ENCODE peak calls at places on chromosomes 3 and 15, in nine cellular contexts. One of them, this sample, is unnamed.

GRCh38 chr15:62549345-62549970 is 384.4 kb upstream of the C2CD4B start:
- DNase-seq in lung: no peak
- DNase-seq in CD8-positive, alpha-beta T cell: no peak
- DNase-seq in right lobe of liver: no peak
- DNase-seq in IMR-90: peak
- DNase-seq in RWPE1: peak
- DNase-seq in OCI-LY7: peak
- DNase-seq in HL-60: peak
- DNase-seq in ascending aorta: no peak
- DNase-seq in this sample: peak

GRCh38 chr3:171181907-171182690 is 155.6 kb upstream of the SLC2A2 start:
- DNase-seq in lung: no peak
- DNase-seq in CD8-positive, alpha-beta T cell: no peak
- DNase-seq in right lobe of liver: no peak
- DNase-seq in IMR-90: peak
- DNase-seq in RWPE1: peak
- DNase-seq in OCI-LY7: no peak
- DNase-seq in HL-60: no peak
- DNase-seq in ascending aorta: no peak
- DNase-seq in this sample: no peak

GRCh38 chr15:58212909-58213526 is 74.8 kb downstream of the AQP9 start:
- DNase-seq in lung: no peak
- DNase-seq in CD8-positive, alpha-beta T cell: no peak
- DNase-seq in right lobe of liver: no peak
- DNase-seq in IMR-90: peak
- DNase-seq in RWPE1: peak
- DNase-seq in OCI-LY7: peak
- DNase-seq in HL-60: no peak
- DNase-seq in ascending aorta: no peak
- DNase-seq in this sample: no peak

GRCh38 chr15:45522179-45522930 is at the start of gene SLC30A4:
- DNase-seq in lung: peak
- DNase-seq in CD8-positive, alpha-beta T cell: peak
- DNase-seq in right lobe of liver: peak
- DNase-seq in IMR-90: peak
- DNase-seq in RWPE1: peak
- DNase-seq in OCI-LY7: peak
- DNase-seq in HL-60: no peak
- DNase-seq in ascending aorta: peak
- DNase-seq in this sample: peak

GRCh38 chr3:195546130-195546560 is 3.0 kb upstream of the PPP1R2 start:
- DNase-seq in lung: peak
- DNase-seq in CD8-positive, alpha-beta T cell: peak
- DNase-seq in right lobe of liver: no peak
- DNase-seq in IMR-90: peak
- DNase-seq in RWPE1: peak
- DNase-seq in OCI-LY7: no peak
- DNase-seq in HL-60: no peak
- DNase-seq in ascending aorta: peak
- DNase-seq in this sample: peak

GRCh38 chr3:63508305-63508704 is 144.2 kb upstream of the SNTN start:
- DNase-seq in lung: no peak
- DNase-seq in CD8-positive, alpha-beta T cell: no peak
- DNase-seq in right lobe of liver: no peak
- DNase-seq in IMR-90: no peak
- DNase-seq in RWPE1: peak
- DNase-seq in OCI-LY7: no peak
- DNase-seq in HL-60: no peak
- DNase-seq in ascending aorta: no peak
- DNase-seq in this sample: peak

GRCh38 chr3:97817965-97818364 is 3.8 kb upstream of the CRYBG3 start:
- DNase-seq in lung: no peak
- DNase-seq in CD8-positive, alpha-beta T cell: no peak
- DNase-seq in right lobe of liver: no peak
- DNase-seq in IMR-90: no peak
- DNase-seq in RWPE1: no peak
- DNase-seq in OCI-LY7: no peak
- DNase-seq in HL-60: no peak
- DNase-seq in ascending aorta: no peak
- DNase-seq in this sample: no peak

GRCh38 chr15:41115088-41115651 is 910 bp downstream of the INO80 start:
- DNase-seq in lung: no peak
- DNase-seq in CD8-positive, alpha-beta T cell: no peak
- DNase-seq in right lobe of liver: no peak
- DNase-seq in IMR-90: peak
- DNase-seq in RWPE1: peak
- DNase-seq in OCI-LY7: no peak
- DNase-seq in HL-60: peak
- DNase-seq in ascending aorta: peak
- DNase-seq in this sample: no peak

GRCh38 chr3:124786491-124787241 is 56.4 kb downstream of the UMPS start:
- DNase-seq in lung: no peak
- DNase-seq in CD8-positive, alpha-beta T cell: no peak
- DNase-seq in right lobe of liver: no peak
- DNase-seq in IMR-90: peak
- DNase-seq in RWPE1: peak
- DNase-seq in OCI-LY7: no peak
- DNase-seq in HL-60: no peak
- DNase-seq in ascending aorta: no peak
- DNase-seq in this sample: peak

GRCh38 chr15:95327661-95328060 is 1002.8 kb upstream of the NR2F2 start:
- DNase-seq in lung: no peak
- DNase-seq in CD8-positive, alpha-beta T cell: no peak
- DNase-seq in right lobe of liver: no peak
- DNase-seq in IMR-90: no peak
- DNase-seq in RWPE1: no peak
- DNase-seq in OCI-LY7: no peak
- DNase-seq in HL-60: no peak
- DNase-seq in ascending aorta: no peak
- DNase-seq in this sample: no peak

GRCh38 chr3:189103208-189103607 is 68.6 kb upstream of the TPRG1 start:
- DNase-seq in lung: no peak
- DNase-seq in CD8-positive, alpha-beta T cell: no peak
- DNase-seq in right lobe of liver: no peak
- DNase-seq in IMR-90: no peak
- DNase-seq in RWPE1: no peak
- DNase-seq in OCI-LY7: no peak
- DNase-seq in HL-60: no peak
- DNase-seq in ascending aorta: no peak
- DNase-seq in this sample: no peak

GRCh38 chr15:83899670-83900069 is 245.7 kb downstream of the ADAMTSL3 start:
- DNase-seq in lung: no peak
- DNase-seq in CD8-positive, alpha-beta T cell: no peak
- DNase-seq in right lobe of liver: no peak
- DNase-seq in IMR-90: no peak
- DNase-seq in RWPE1: no peak
- DNase-seq in OCI-LY7: no peak
- DNase-seq in HL-60: no peak
- DNase-seq in ascending aorta: no peak
- DNase-seq in this sample: no peak

GRCh38 chr15:62606376-62607164 is 436.0 kb upstream of the TPM1 start:
- DNase-seq in lung: no peak
- DNase-seq in CD8-positive, alpha-beta T cell: no peak
- DNase-seq in right lobe of liver: no peak
- DNase-seq in IMR-90: peak
- DNase-seq in RWPE1: peak
- DNase-seq in OCI-LY7: no peak
- DNase-seq in HL-60: no peak
- DNase-seq in ascending aorta: no peak
- DNase-seq in this sample: no peak

GRCh38 chr15:28107111-28107893 is 8.2 kb upstream of the OCA2 start:
- DNase-seq in lung: no peak
- DNase-seq in CD8-positive, alpha-beta T cell: no peak
- DNase-seq in right lobe of liver: no peak
- DNase-seq in IMR-90: no peak
- DNase-seq in RWPE1: no peak
- DNase-seq in OCI-LY7: no peak
- DNase-seq in HL-60: no peak
- DNase-seq in ascending aorta: no peak
- DNase-seq in this sample: no peak

GRCh38 chr15:72727154-72727553 is 41.1 kb downstream of the BBS4 start:
- DNase-seq in lung: no peak
- DNase-seq in CD8-positive, alpha-beta T cell: no peak
- DNase-seq in right lobe of liver: no peak
- DNase-seq in IMR-90: no peak
- DNase-seq in RWPE1: no peak
- DNase-seq in OCI-LY7: no peak
- DNase-seq in HL-60: no peak
- DNase-seq in ascending aorta: no peak
- DNase-seq in this sample: no peak

GRCh38 chr15:72724028-72724427 is 38.0 kb downstream of the BBS4 start:
- DNase-seq in lung: no peak
- DNase-seq in CD8-positive, alpha-beta T cell: no peak
- DNase-seq in right lobe of liver: no peak
- DNase-seq in IMR-90: peak
- DNase-seq in RWPE1: no peak
- DNase-seq in OCI-LY7: no peak
- DNase-seq in HL-60: no peak
- DNase-seq in ascending aorta: no peak
- DNase-seq in this sample: no peak

GRCh38 chr15:72725446-72725845 is 39.4 kb downstream of the BBS4 start:
- DNase-seq in lung: no peak
- DNase-seq in CD8-positive, alpha-beta T cell: no peak
- DNase-seq in right lobe of liver: no peak
- DNase-seq in IMR-90: no peak
- DNase-seq in RWPE1: no peak
- DNase-seq in OCI-LY7: no peak
- DNase-seq in HL-60: no peak
- DNase-seq in ascending aorta: no peak
- DNase-seq in this sample: no peak

GRCh38 chr15:72722071-72722696 is 36.2 kb downstream of the BBS4 start:
- DNase-seq in lung: peak
- DNase-seq in CD8-positive, alpha-beta T cell: peak
- DNase-seq in right lobe of liver: peak
- DNase-seq in IMR-90: peak
- DNase-seq in RWPE1: peak
- DNase-seq in OCI-LY7: peak
- DNase-seq in HL-60: peak
- DNase-seq in ascending aorta: no peak
- DNase-seq in this sample: peak
- TF ChIP-seq CTCF in lung: peak
- TF ChIP-seq CTCF in CD8-positive, alpha-beta T cell: peak
- TF ChIP-seq CTCF in right lobe of liver: peak
- TF ChIP-seq CTCF in IMR-90: peak
- TF ChIP-seq CTCF in RWPE1: peak
- TF ChIP-seq CTCF in OCI-LY7: peak
- TF ChIP-seq CTCF in HL-60: peak
- TF ChIP-seq CTCF in ascending aorta: peak
- TF ChIP-seq CTCF in this sample: peak

GRCh38 chr3:51675201-51675611 is 4.2 kb downstream of the TEX264 start:
- DNase-seq in lung: no peak
- DNase-seq in CD8-positive, alpha-beta T cell: no peak
- DNase-seq in right lobe of liver: no peak
- DNase-seq in IMR-90: peak
- DNase-seq in RWPE1: peak
- DNase-seq in OCI-LY7: no peak
- DNase-seq in HL-60: no peak
- DNase-seq in ascending aorta: no peak
- DNase-seq in this sample: no peak
- H3K27ac ChIP-seq in lung: no peak
- H3K27ac ChIP-seq in CD8-positive, alpha-beta T cell: no peak
- H3K27ac ChIP-seq in right lobe of liver: no peak
- H3K27ac ChIP-seq in IMR-90: no peak
- H3K27ac ChIP-seq in RWPE1: peak
- H3K27ac ChIP-seq in OCI-LY7: no peak
- H3K27ac ChIP-seq in HL-60: no peak
- H3K27ac ChIP-seq in ascending aorta: no peak
- H3K27ac ChIP-seq in this sample: no peak

DNA sequence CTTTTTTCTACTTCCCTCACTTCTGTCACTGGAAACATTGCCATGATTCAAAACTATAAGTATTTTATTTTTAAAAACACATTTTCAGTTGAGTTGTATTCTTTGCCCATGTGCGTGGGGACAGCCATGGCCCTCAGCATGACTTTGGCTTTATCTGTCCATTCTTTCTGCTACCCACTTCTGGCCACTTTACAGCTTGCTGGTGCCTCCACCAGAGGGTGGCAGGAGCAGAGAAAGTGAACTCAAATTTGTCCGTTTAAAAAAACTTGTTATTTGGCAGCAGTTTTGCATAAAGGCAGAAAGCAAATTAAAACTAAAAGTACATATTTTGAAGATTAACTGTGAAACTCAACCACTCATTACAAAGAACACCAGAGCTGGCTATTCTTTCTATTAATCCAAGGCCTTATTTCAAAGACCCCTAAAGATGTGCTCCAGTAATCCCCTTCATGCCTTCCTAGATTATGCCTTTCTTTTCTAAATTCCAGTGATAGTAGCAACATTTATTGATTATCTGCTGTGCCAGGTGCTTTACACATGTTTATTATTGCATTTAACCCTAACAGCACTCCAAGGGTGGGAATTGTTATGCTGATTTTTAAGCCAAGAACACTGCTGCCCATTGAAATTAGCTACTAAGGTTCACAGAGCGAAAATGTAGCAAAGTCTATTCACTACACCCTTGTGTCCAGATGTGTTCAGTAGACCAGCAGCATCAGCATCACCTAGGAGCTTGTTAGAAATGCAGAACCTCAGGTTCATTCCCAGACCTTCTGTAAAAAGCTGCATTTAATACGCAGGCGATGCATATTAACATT is 134.8 kb downstream of the THRB start:
- DNase-seq in lung: no peak
- DNase-seq in CD8-positive, alpha-beta T cell: no peak
- DNase-seq in right lobe of liver: peak
- DNase-seq in IMR-90: no peak
- DNase-seq in RWPE1: no peak
- DNase-seq in OCI-LY7: no peak
- DNase-seq in HL-60: no peak
- DNase-seq in ascending aorta: no peak
- DNase-seq in this sample: no peak
- TF ChIP-seq CTCF in lung: no peak
- TF ChIP-seq CTCF in CD8-positive, alpha-beta T cell: no peak
- TF ChIP-seq CTCF in right lobe of liver: peak
- TF ChIP-seq CTCF in IMR-90: no peak
- TF ChIP-seq CTCF in RWPE1: no peak
- TF ChIP-seq CTCF in OCI-LY7: no peak
- TF ChIP-seq CTCF in HL-60: no peak
- TF ChIP-seq CTCF in ascending aorta: no peak
- TF ChIP-seq CTCF in this sample: no peak

GRCh38 chr3:121601212-121601812 is 8.1 kb downstream of the FBXO40 start:
- DNase-seq in lung: no peak
- DNase-seq in CD8-positive, alpha-beta T cell: no peak
- DNase-seq in right lobe of liver: no peak
- DNase-seq in IMR-90: no peak
- DNase-seq in RWPE1: no peak
- DNase-seq in OCI-LY7: no peak
- DNase-seq in HL-60: no peak
- DNase-seq in ascending aorta: no peak
- DNase-seq in this sample: no peak

DNA sequence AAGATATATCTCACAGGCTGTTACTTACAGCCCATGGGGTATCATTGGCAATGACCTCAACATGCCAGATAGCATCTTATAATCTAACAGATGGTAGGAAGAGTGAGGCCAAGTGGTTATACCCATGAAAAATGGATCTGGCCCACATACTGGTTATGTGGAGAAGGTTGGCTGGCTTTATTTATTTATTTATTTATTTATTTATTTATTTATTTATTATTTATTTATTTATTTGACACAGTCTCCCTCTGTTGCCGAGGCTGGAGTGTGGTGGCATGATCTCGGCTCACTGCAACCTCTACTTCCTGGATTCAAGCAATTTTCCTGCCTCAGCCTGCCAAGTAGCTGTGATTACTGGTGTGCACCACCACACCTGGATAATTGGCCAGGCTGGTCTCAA is 11.6 kb downstream of the FBXO40 start:
- DNase-seq in lung: no peak
- DNase-seq in CD8-positive, alpha-beta T cell: no peak
- DNase-seq in right lobe of liver: no peak
- DNase-seq in IMR-90: no peak
- DNase-seq in RWPE1: no peak
- DNase-seq in OCI-LY7: no peak
- DNase-seq in HL-60: no peak
- DNase-seq in ascending aorta: no peak
- DNase-seq in this sample: no peak
- H3K27ac ChIP-seq in lung: no peak
- H3K27ac ChIP-seq in CD8-positive, alpha-beta T cell: no peak
- H3K27ac ChIP-seq in right lobe of liver: no peak
- H3K27ac ChIP-seq in IMR-90: no peak
- H3K27ac ChIP-seq in RWPE1: no peak
- H3K27ac ChIP-seq in OCI-LY7: no peak
- H3K27ac ChIP-seq in HL-60: no peak
- H3K27ac ChIP-seq in ascending aorta: no peak
- H3K27ac ChIP-seq in this sample: no peak